ENCODE peak calls at places on chromosomes 13 and 19, in four cellular contexts. R is GM23248, V is upper lobe of right lung, S is DND-41. G is an unnamed sample. For H3K4me1, the result is how much of the 10 kb centered on the place peaks cover.

GRCh38 chr19:29545866-29546582 is 20.2 kb downstream of the VSTM2B start:
- DNase-seq in V (peak), R (no peak), S (no peak), G (no peak)

GRCh38 chr13:50075619-50076097 is 60.4 kb downstream of the KCNRG start:
- DNase-seq in R (no peak), S (no peak), V (no peak), G (no peak)

GRCh38 chr13:70188567-70188966 is 80.3 kb upstream of the KLHL1 start:
- DNase-seq in V (no peak), S (no peak), R (no peak), G (no peak)

GRCh38 chr13:73481877-73482445 is 423.2 kb downstream of the KLF5 start:
- DNase-seq in R (no peak), V (no peak), S (no peak), G (no peak)

GRCh38 chr19:5957132-5957531 is 20.8 kb downstream of the RANBP3 start:
- DNase-seq in V (no peak), R (peak), S (no peak), G (no peak)

GRCh38 chr19:5947435-5947834 is 30.5 kb downstream of the RANBP3 start:
- DNase-seq in R (peak), S (no peak), V (peak), G (no peak)

GRCh38 chr13:114062754-114063153 is 69.7 kb downstream of the RASA3 start:
- DNase-seq in R (peak), V (no peak), S (no peak), G (no peak)

GRCh38 chr19:7917292-7918061 is 2.7 kb upstream of the SNAPC2 start:
- DNase-seq in S (no peak), R (peak), V (peak), G (peak)

GRCh38 chr13:25217023-25217909 is 45.2 kb upstream of the AMER2 start:
- DNase-seq in V (no peak), R (peak), S (no peak), G (no peak)

GRCh38 chr19:53195265-53195879 is 2.2 kb upstream of the ZNF665 start:
- DNase-seq in V (no peak), R (peak), S (peak), G (peak)

GRCh38 chr19:42131149-42132029 is 857 bp downstream of the POU2F2 start:
- DNase-seq in V (no peak), S (no peak), R (no peak), G (no peak)

GRCh38 chr19:37855098-37855497 is 51.3 kb downstream of the WDR87 start:
- DNase-seq in V (no peak), S (no peak), R (peak), G (peak)

GRCh38 chr13:94799330-94799729 is 87.0 kb upstream of the SOX21 start:
- DNase-seq in V (no peak), R (no peak), S (no peak), G (no peak)

GRCh38 chr19:19997656-19998268 is 41.5 kb downstream of the ZNF682 start:
- DNase-seq in R (peak), S (peak), V (no peak), G (peak)

GRCh38 chr19:51354742-51355148 is 11.4 kb downstream of the ETFB start:
- DNase-seq in S (peak), V (no peak), R (no peak), G (peak)

GRCh38 chr13:30148171-30148754 is 159.1 kb downstream of the KATNAL1 start:
- DNase-seq in S (peak), R (no peak), V (no peak), G (peak)

DNA sequence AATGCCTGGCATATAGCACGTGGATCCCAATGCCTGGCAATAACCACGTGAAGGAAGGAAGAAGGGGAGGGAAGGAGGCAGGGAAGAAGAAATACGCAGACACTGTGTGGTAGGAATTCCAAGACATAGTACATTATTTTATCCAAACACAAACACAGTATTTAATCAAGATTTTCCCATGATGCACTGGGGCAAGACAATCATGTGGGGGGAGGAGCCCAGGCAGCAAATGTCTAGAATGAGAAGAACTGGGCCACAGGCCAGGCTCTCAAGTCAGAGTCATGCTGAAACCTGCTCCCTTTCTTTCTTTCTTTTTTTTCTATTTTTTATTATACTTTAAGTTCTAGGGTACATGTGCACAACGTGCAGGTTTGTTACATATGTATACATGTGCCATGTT is 717.9 kb downstream of the UQCRFS1 start:
- DNase-seq in V (no peak), R (no peak), S (no peak), G (no peak)
- H3K27ac ChIP-seq in V (no peak), R (no peak), S (no peak), G (no peak)

GRCh38 chr13:46182491-46182877 is 507 bp upstream of the LCP1 start:
- DNase-seq in S (no peak), R (no peak), V (no peak), G (no peak)
- H3K4me3 ChIP-seq in S (peak), R (no peak), V (no peak), G (peak)

GRCh38 chr19:2173388-2173787 is 9.7 kb downstream of the DOT1L start:
- DNase-seq in V (no peak), S (no peak), R (no peak), G (no peak)
- H3K4me1 ChIP-seq in V (under half), S (under half), R (under half), G (under half)

DNA sequence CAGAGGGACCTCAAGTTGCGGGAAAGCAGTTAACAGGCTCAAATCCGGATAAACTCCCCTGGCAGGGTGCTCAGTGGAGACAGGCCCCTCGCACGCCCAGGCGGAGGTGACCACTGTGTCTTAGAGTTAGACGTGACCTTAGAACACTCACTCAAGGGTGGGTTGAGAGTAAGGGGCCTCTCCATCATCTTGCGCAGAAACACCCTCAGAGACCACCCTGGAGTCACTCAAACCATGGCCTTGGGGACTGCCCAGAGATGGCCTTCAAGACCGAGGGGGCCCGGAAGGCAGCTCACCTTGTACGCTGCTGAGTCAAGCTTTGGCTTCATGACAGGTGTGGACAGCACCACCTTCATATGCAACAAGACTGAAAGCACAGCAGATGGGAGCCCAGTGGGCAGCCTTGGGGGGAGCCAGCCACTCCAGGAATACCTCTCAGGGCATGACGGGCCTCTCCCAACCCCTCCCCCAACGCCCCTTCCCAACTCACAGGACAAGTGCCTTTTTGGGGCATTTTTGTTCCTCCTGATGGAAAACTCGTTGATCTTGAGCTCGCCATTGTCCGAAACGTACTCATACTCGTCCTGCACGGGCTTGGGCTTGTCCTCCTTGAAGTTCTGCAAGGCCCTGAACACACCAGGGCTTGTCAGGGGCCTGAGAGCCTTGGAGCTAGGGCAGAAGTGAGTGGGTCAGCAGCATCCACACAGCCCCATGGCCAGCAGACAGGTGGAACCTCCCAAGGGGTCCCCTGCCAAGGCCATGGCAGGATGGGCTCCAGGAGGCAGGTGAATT is 229.2 kb downstream of the TUBA3C start:
- DNase-seq in V (peak), R (no peak), S (no peak), G (no peak)
- H3K27ac ChIP-seq in V (no peak), R (no peak), S (no peak), G (no peak)

GRCh38 chr19:3285647-3286176 is 61.3 kb downstream of the CELF5 start:
- DNase-seq in R (no peak), S (no peak), V (peak), G (peak)
- H3K4me3 ChIP-seq in R (no peak), S (no peak), V (no peak), G (no peak)

GRCh38 chr19:56110515-56111448 is 10.3 kb downstream of the ZNF787 start:
- DNase-seq in R (no peak), V (no peak), S (no peak), G (no peak)
- H3K4me1 ChIP-seq in R (under half), V (half or more), S (under half), G (under half)

G was measured in naive thymus-derived CD4-positive, alpha-beta T cell.